ENCODE peak calls at places on chromosomes 5 and 9, in seven cellular contexts. M is tibial artery, K is upper lobe of right lung, F is neural progenitor cell, O is breast epithelium, P is prostate gland, L is IMR-90. C is an unnamed sample.

GRCh38 chr5:103101079-103101732 is 18.7 kb downstream of the GIN1 start:
- DNase-seq in M (no peak), K (no peak), F (no peak), O (no peak), P (no peak), L (no peak), C (no peak)

GRCh38 chr5:16980983-16981382 is 44.9 kb upstream of the MYO10 start:
- DNase-seq in M (no peak), K (no peak), F (no peak), O (no peak), P (no peak), L (peak; percentile 19), C (no peak)

GRCh38 chr5:1063661-1064382 is 48.0 kb downstream of the SLC12A7 start:
- DNase-seq in M (no peak), K (no peak), F (no peak), O (no peak), P (no peak), L (no peak), C (no peak)

GRCh38 chr9:69307446-69308216 is 17.4 kb upstream of the ENTREP1 start:
- DNase-seq in M (no peak), K (no peak), F (peak; percentile 79), O (no peak), P (no peak), L (peak; percentile 55), C (no peak)

GRCh38 chr9:121651295-121652036 is at the start of gene DAB2IP:
- DNase-seq in M (peak; percentile 47), K (peak; percentile 78), F (peak; percentile 94), O (no peak), P (peak; percentile 33), L (peak; percentile 39), C (peak; percentile 84)

GRCh38 chr5:163759000-163759730 is 253.7 kb downstream of the MAT2B start:
- DNase-seq in M (no peak), K (no peak), F (no peak), O (no peak), P (no peak), L (no peak), C (no peak)

GRCh38 chr9:6467006-6467625 is 54.1 kb downstream of the UHRF2 start:
- DNase-seq in M (no peak), K (no peak), F (no peak), O (no peak), P (no peak), L (no peak), C (no peak)

GRCh38 chr9:15714746-15715145 is 161.9 kb downstream of the CCDC171 start:
- DNase-seq in M (no peak), K (no peak), F (no peak), O (no peak), P (no peak), L (peak; percentile 8), C (no peak)

GRCh38 chr9:99040911-99041582 is 63.9 kb upstream of the TGFBR1 start:
- DNase-seq in M (no peak), K (no peak), F (no peak), O (no peak), P (no peak), L (peak; percentile 87), C (no peak)

GRCh38 chr5:139385061-139385889 is 2.2 kb upstream of the SLC23A1 start:
- DNase-seq in M (no peak), K (peak; percentile 26), F (no peak), O (no peak), P (no peak), L (no peak), C (no peak)

GRCh38 chr9:109411818-109412352 is 86.2 kb downstream of the PTPN3 start:
- DNase-seq in M (no peak), K (no peak), F (peak; percentile 65), O (no peak), P (no peak), L (peak; percentile 50), C (no peak)

DNA sequence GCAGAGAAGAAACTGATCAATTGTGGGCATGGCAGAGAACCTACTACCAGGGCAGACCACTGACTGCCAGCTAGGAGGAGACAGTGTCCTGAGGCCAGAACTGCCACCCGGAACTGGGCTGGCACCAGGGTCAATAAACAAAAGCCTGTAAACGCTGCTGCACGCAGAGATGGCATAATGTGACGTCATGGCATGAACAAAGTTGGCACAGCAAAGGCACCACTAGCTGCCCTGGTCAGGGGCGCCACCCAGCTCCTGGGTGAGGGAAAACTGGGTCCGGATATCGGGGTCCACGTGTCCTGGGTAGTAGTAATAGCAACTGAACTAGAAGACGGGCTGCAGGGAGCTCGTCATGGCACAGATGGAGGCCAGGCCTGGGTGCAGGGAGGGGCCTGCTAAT is 32.1 kb downstream of the DYNC2I2 start:
- DNase-seq in M (no peak), K (no peak), F (no peak), O (no peak), P (peak; percentile 24), L (no peak), C (no peak)
- H3K36me3 ChIP-seq in M (peaks cover 100% of the 10 kb centered on the region), K (peaks cover 100% of the 10 kb centered on the region), F (no peaks in the 10 kb centered on the region), O (peaks cover 6% of the 10 kb centered on the region), P (peaks cover 25% of the 10 kb centered on the region), L (peaks cover 90% of the 10 kb centered on the region), C (peaks cover 72% of the 10 kb centered on the region)

GRCh38 chr5:2471152-2471879 is 280.2 kb downstream of the IRX2 start:
- DNase-seq in M (no peak), K (peak; percentile 13), F (no peak), O (no peak), P (no peak), L (no peak), C (no peak)

DNA sequence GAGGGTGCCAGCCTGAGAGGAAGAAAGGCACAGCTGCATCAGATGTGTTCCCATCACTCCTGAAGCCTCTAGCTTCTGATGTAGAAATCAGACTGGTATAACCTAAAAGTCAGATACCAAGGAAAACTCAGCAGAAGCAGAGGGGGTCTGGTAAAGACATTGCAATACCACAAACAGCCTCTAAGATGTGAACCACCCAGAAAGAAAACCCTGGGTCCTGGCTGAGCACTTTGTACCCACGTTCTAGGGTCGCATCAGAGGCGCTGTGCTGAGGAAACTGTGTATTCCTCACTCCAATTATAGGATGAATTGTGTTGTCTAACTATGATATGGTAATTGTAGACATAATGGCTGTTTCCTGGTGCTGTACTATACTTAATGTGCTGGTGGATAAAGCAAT is 275.6 kb downstream of the IRX2 start:
- DNase-seq in M (no peak), K (no peak), F (no peak), O (no peak), P (no peak), L (no peak), C (no peak)
- TF ChIP-seq CTCF in M (no peak), K (no peak), F (peak; percentile 9), O (no peak), P (no peak), L (no peak), C (no peak)

GRCh38 chr9:132903574-132904495 is 25.1 kb downstream of the SPACA9 start:
- DNase-seq in M (no peak), K (no peak), F (no peak), O (no peak), P (no peak), L (no peak), C (no peak)
- H3K36me3 ChIP-seq in M (peaks cover 94% of the 10 kb centered on the region), K (peaks cover 75% of the 10 kb centered on the region), F (no peaks in the 10 kb centered on the region), O (peaks cover 13% of the 10 kb centered on the region), P (peaks cover 5% of the 10 kb centered on the region), L (peaks cover 49% of the 10 kb centered on the region), C (peaks cover 12% of the 10 kb centered on the region)

GRCh38 chr9:105252405-105252756 is 7.9 kb downstream of the SLC44A1 start:
- DNase-seq in M (no peak), K (no peak), F (no peak), O (no peak), P (no peak), L (no peak), C (no peak)

GRCh38 chr9:105251133-105251532 is 6.7 kb downstream of the SLC44A1 start:
- DNase-seq in M (no peak), K (no peak), F (no peak), O (no peak), P (no peak), L (no peak), C (no peak)

GRCh38 chr9:105248691-105249090 is 4.2 kb downstream of the SLC44A1 start:
- DNase-seq in M (no peak), K (no peak), F (no peak), O (no peak), P (no peak), L (no peak), C (no peak)

GRCh38 chr9:105254226-105254625 is 9.8 kb downstream of the SLC44A1 start:
- DNase-seq in M (no peak), K (no peak), F (peak; percentile 47), O (no peak), P (no peak), L (no peak), C (no peak)

GRCh38 chr9:105251733-105252404 is 7.4 kb downstream of the SLC44A1 start:
- DNase-seq in M (no peak), K (no peak), F (no peak), O (no peak), P (no peak), L (no peak), C (no peak)
- TF ChIP-seq CTCF in M (no peak), K (no peak), F (no peak), O (no peak), P (no peak), L (no peak), C (no peak)

GRCh38 chr5:84758008-84758407 is 373.3 kb upstream of the EDIL3 start:
- DNase-seq in M (no peak), K (no peak), F (no peak), O (no peak), P (no peak), L (no peak), C (no peak)
- H3K36me3 ChIP-seq in M (no peaks in the 10 kb centered on the region), K (no peaks in the 10 kb centered on the region), F (no peaks in the 10 kb centered on the region), O (no peaks in the 10 kb centered on the region), P (no peaks in the 10 kb centered on the region), L (no peaks in the 10 kb centered on the region), C (no peaks in the 10 kb centered on the region)